ENCODE peak calls at places on chromosomes 3 and 15, in four cellular contexts. O, Q, L and T are unnamed samples.
A peak's percentile ranks its signal among the peaks of the same experiment; 100 is the strongest.

GRCh38 chr3:150319900-150320299 is 88.2 kb upstream of the TSC22D2 start:
- DNase-seq in O (peak; percentile 70), Q (no peak), L (peak; percentile 98), T (no peak)

GRCh38 chr3:71056327-71056726 is 527.2 kb downstream of the FOXP1 start:
- DNase-seq in O (no peak), Q (no peak), L (no peak), T (no peak)

GRCh38 chr3:72756900-72757299 is 91.3 kb downstream of the SHQ1 start:
- DNase-seq in O (no peak), Q (peak; percentile 84), L (no peak), T (no peak)

GRCh38 chr3:152298393-152299242 is 29.9 kb downstream of the MBNL1 start:
- DNase-seq in O (peak; percentile 51), Q (peak; percentile 66), L (peak; percentile 54), T (peak; percentile 93)

GRCh38 chr3:71785594-71786472 is 885 bp upstream of the PROK2 start:
- DNase-seq in O (no peak), Q (no peak), L (no peak), T (no peak)

GRCh38 chr15:66800584-66801235 is 98.7 kb downstream of the SMAD6 start:
- DNase-seq in O (no peak), Q (no peak), L (no peak), T (no peak)

GRCh38 chr3:33372218-33373081 is 67.8 kb downstream of the UBP1 start:
- DNase-seq in O (peak; percentile 72), Q (peak; percentile 33), L (peak; percentile 46), T (peak; percentile 58)

GRCh38 chr3:158402590-158402989 is 168.4 kb upstream of the MLF1 start:
- DNase-seq in O (no peak), Q (no peak), L (no peak), T (no peak)

GRCh38 chr3:108489776-108490175 is 20.6 kb downstream of the MYH15 start:
- DNase-seq in O (peak; percentile 12), Q (peak; percentile 54), L (no peak), T (peak; percentile 62)

GRCh38 chr3:196406806-196407470 is 25.3 kb downstream of the UBXN7 start:
- DNase-seq in O (peak; percentile 88), Q (no peak), L (no peak), T (no peak)

GRCh38 chr3:187040637-187041361 is 98.5 kb downstream of the RPL39L start:
- DNase-seq in O (no peak), Q (no peak), L (no peak), T (no peak)

GRCh38 chr15:98403169-98403568 is 245.2 kb upstream of the IGF1R start:
- DNase-seq in O (no peak), Q (no peak), L (no peak), T (no peak)

GRCh38 chr15:98400120-98400519 is 248.2 kb upstream of the IGF1R start:
- DNase-seq in O (no peak), Q (no peak), L (no peak), T (no peak)

GRCh38 chr15:98401029-98401428 is 247.3 kb upstream of the IGF1R start:
- DNase-seq in O (no peak), Q (no peak), L (no peak), T (no peak)

GRCh38 chr15:98405013-98405412 is 243.3 kb upstream of the IGF1R start:
- DNase-seq in O (no peak), Q (no peak), L (no peak), T (no peak)

DNA sequence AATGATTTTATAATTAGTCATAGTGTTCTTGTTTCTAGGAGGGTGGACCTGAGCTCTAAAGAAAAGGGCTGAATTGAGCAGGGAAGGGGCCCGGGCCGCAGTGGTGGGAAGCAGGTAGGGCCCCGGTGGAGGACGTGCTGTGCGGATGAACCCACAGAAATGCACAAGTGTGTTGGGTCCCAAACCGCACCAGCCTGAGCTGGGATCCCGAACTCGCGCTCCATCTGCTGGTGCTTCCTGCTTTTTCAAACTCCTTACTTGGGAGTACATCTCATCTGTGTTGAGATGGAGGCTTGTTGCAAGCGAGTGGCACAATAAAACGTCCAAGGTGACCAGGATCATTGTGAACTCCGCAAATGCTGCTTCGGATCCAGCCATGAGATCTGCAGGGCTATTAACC is 244.8 kb upstream of the IGF1R start:
- DNase-seq in O (no peak), Q (no peak), L (no peak), T (no peak)
- H3K27me3 ChIP-seq in O (no peaks in the 10 kb centered on the region), Q (no peaks in the 10 kb centered on the region), L (peaks cover 6% of the 10 kb centered on the region), T (no peaks in the 10 kb centered on the region)

GRCh38 chr3:119033393-119034255 is 1.0 kb downstream of the IGSF11 start:
- DNase-seq in O (no peak), Q (no peak), L (no peak), T (no peak)

GRCh38 chr3:119035014-119035346 is 334 bp upstream of the IGSF11 start:
- DNase-seq in O (no peak), Q (no peak), L (no peak), T (no peak)

GRCh38 chr3:119034256-119035013 is at the start of gene IGSF11:
- DNase-seq in O (peak; percentile 62), Q (peak; percentile 67), L (no peak), T (peak; percentile 87)
- H3K4me3 ChIP-seq in O (peak within 1 kb of the TSS; percentile 45), Q (peak within 1 kb of the TSS; percentile 62), L (peak within 1 kb of the TSS; percentile 54), T (peak within 1 kb of the TSS; percentile 67)

GRCh38 chr15:47182818-47183217 is 534.5 kb upstream of the SEMA6D start:
- DNase-seq in O (no peak), Q (no peak), L (no peak), T (no peak)
- H3K27me3 ChIP-seq in O (peaks cover 25% of the 10 kb centered on the region), Q (no peaks in the 10 kb centered on the region), L (peaks cover 5% of the 10 kb centered on the region), T (no peaks in the 10 kb centered on the region)

GRCh38 chr3:48896991-48897390 is 1.7 kb downstream of the SLC25A20 start:
- DNase-seq in O (no peak), Q (no peak), L (no peak), T (no peak)

GRCh38 chr3:48898383-48899234 is at the start of gene SLC25A20:
- DNase-seq in O (peak; percentile 81), Q (peak; percentile 87), L (peak; percentile 64), T (peak; percentile 95)

GRCh38 chr3:48897401-48898376 is 993 bp downstream of the SLC25A20 start:
- DNase-seq in O (no peak), Q (no peak), L (no peak), T (no peak)

DNA sequence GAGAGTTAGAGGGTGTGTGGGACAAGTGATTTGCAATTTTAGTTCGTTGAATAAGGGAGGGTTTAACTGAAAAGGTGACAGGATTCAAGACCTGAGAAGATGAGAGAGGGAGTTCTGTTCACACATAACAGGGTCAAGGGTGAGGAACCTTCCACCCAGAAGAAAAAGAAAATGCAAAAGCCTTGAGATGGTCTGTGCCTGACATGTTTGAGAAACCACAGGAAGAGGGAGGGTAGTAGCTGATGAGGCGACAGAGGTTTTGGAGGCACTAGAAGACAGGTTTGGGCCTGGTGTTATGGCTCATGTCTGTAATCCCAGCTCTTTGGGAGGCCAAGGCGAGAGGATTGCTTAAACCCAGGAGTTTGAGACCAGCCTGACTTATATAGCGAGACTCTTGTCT is 616 bp upstream of the SLC25A20 start:
- DNase-seq in O (no peak), Q (peak; percentile 37), L (no peak), T (no peak)
- H3K4me3 ChIP-seq in O (peak overlapping the region; percentile 54), Q (peak overlapping the region; percentile 91), L (peak overlapping the region; percentile 75), T (peak overlapping the region; percentile 60)

GRCh38 chr3:50506169-50506568 is 2.7 kb upstream of the CACNA2D2 start:
- DNase-seq in O (no peak), Q (no peak), L (no peak), T (no peak)
- H3K27me3 ChIP-seq in O (peaks cover 33% of the 10 kb centered on the region), Q (no peaks in the 10 kb centered on the region), L (no peaks in the 10 kb centered on the region), T (no peaks in the 10 kb centered on the region)

GRCh38 chr15:44666208-44667038 is 3.0 kb upstream of the SPG11 start:
- DNase-seq in O (no peak), Q (peak; percentile 36), L (no peak), T (no peak)
- H3K4me3 ChIP-seq in O (no peak overlapping the region), Q (peak overlapping the region; percentile 21), L (peak overlapping the region; percentile 8), T (no peak overlapping the region)

GRCh38 chr3:4943553-4943952 is 35.7 kb upstream of the BHLHE40 start:
- DNase-seq in O (no peak), Q (no peak), L (no peak), T (no peak)
- H3K27me3 ChIP-seq in O (no peaks in the 10 kb centered on the region), Q (no peaks in the 10 kb centered on the region), L (no peaks in the 10 kb centered on the region), T (no peaks in the 10 kb centered on the region)

GRCh38 chr3:178618197-178618596 is 82.0 kb downstream of the KCNMB2 start:
- DNase-seq in O (no peak), Q (no peak), L (no peak), T (no peak)
- H3K4me3 ChIP-seq in O (no peak overlapping the region), Q (no peak overlapping the region), L (no peak overlapping the region), T (no peak overlapping the region)

DNA sequence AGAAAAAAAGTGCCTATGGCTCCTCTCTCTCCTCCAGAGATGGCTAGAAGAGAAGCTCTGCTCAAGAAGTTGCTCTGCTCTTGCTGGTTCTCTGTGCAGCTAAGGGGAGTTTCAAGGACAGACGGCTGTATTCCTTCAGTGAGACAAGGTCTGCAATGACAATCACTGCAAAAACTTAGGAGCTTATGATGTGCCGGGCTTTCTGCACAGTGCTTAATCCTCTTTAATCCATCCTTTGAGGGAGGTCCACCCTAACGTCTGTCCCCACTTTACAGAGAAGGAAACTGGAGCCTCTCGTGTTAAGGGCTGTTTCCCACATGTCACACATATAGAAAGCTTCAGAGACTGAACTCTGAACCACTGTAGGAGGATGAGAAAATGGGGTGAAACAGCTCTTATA is 260.6 kb downstream of the MEX3B start:
- DNase-seq in O (no peak), Q (no peak), L (no peak), T (no peak)
- H3K27me3 ChIP-seq in O (no peaks in the 10 kb centered on the region), Q (no peaks in the 10 kb centered on the region), L (peaks cover 3% of the 10 kb centered on the region), T (no peaks in the 10 kb centered on the region)